ENCODE peak calls at places on chromosomes 4 and X, in six cellular contexts. W is A549, D is HepG2, B is upper lobe of left lung, A is GM12878, E is K562. T is an unnamed sample.

GRCh38 chr4:148954011-148954749 is 512.0 kb upstream of the NR3C2 start:
- ATAC-seq in E (no peak), W (no peak), D (no peak), B (no peak), A (no peak), T (no peak)

GRCh38 chr4:141131738-141132688 is 1.3 kb downstream of the RNF150 start:
- ATAC-seq in D (peak), W (peak), E (no peak), A (peak), B (peak), T (peak)

GRCh38 chr4:38488891-38489861 is 174.8 kb upstream of the KLF3 start:
- ATAC-seq in D (no peak), B (no peak), W (no peak), A (no peak), E (peak), T (peak)

GRCh38 chr4:96455045-96455720 is 615.3 kb downstream of the PDHA2 start:
- ATAC-seq in A (no peak), D (no peak), W (no peak), E (no peak), B (peak), T (no peak)

GRCh38 chrX:19063030-19063429 is 59.2 kb downstream of the ADGRG2 start:
- ATAC-seq in W (peak), A (peak), E (no peak), B (peak), D (no peak), T (no peak)

GRCh38 chrX:139106111-139106510 is 394.6 kb upstream of the FGF13 start:
- ATAC-seq in D (no peak), A (no peak), E (no peak), W (no peak), B (no peak), T (no peak)

GRCh38 chrX:23797371-23798128 is 14.6 kb downstream of the SAT1 start:
- ATAC-seq in E (peak), W (no peak), B (no peak), A (no peak), D (no peak), T (no peak)

GRCh38 chrX:43693602-43694406 is 37.7 kb downstream of the MAOA start:
- ATAC-seq in W (peak), B (no peak), E (no peak), A (no peak), D (peak), T (no peak)

GRCh38 chrX:150257348-150258175 is 105.6 kb upstream of the MAMLD1 start:
- ATAC-seq in D (no peak), E (no peak), W (no peak), B (no peak), A (no peak), T (no peak)

GRCh38 chr4:112516076-112516385 is at the start of gene NEUROG2:
- ATAC-seq in A (peak), B (no peak), E (no peak), D (no peak), W (no peak), T (no peak)

GRCh38 chr4:185682236-185682635 is 129.8 kb downstream of the SORBS2 start:
- ATAC-seq in E (no peak), B (no peak), W (no peak), D (no peak), A (no peak), T (no peak)

GRCh38 chr4:15906024-15906443 is 32.5 kb downstream of the FGFBP1 start:
- ATAC-seq in W (peak), B (peak), A (no peak), D (no peak), E (peak), T (no peak)

GRCh38 chr4:170872794-170873193 is 783.0 kb upstream of the AADAT start:
- ATAC-seq in E (no peak), W (no peak), D (no peak), B (no peak), A (no peak), T (no peak)
- TF ChIP-seq EP300 in E (no peak), W (no peak), D (no peak), B (no peak), A (no peak), T (no peak)

DNA sequence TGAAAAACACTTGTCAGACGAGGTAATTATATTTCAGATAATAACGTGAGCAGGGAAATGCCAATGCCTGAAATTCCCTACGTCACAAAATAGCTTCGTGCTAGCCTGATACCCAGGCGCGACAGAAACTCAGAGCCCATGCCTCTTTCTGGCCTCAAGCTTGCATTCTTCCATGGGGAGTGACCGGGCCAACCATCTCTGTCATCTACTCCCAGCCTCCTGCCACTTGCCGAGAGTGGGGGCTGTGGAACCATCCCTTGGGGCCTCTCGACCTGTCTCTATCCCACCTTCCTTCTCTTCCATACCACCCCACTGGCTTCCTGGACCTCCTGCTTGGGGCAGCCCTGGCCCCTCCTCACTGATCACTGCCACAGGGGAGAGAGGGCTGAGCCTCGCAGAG is 34.5 kb upstream of the CDKN2AIP start:
- ATAC-seq in D (peak), W (no peak), E (no peak), A (no peak), B (no peak), T (no peak)
- TF ChIP-seq EP300 in D (no peak), W (no peak), E (no peak), A (no peak), B (no peak), T (no peak)

GRCh38 chr4:102169345-102169744 is 175.9 kb downstream of the SLC39A8 start:
- ATAC-seq in A (no peak), B (no peak), W (no peak), D (no peak), E (no peak), T (no peak)
- TF ChIP-seq EP300 in A (no peak), B (no peak), W (no peak), D (no peak), E (no peak), T (no peak)

DNA sequence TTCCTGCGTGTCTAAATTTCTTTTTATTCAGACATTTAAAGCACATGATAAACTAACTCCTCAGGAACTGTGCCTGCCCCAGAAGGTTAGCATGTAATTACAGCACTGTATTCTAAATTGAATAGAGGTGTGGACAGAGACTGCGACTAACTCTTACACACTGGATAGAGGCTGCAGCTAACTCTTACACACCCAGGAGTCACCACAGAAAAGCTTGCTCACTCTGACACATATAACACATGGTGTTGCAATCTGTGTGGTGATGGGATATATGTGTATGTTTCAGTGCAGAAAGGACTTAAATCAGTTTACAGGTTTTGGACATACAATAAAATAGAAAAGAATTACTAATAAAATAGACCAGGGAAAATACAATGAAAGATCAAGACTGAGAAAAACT is 41.5 kb downstream of the SMAD1 start:
- ATAC-seq in D (no peak), E (no peak), B (no peak), W (no peak), A (no peak), T (no peak)
- TF ChIP-seq EP300 in D (no peak), E (no peak), B (no peak), W (no peak), A (no peak), T (no peak)

GRCh38 chr4:8101213-8101781 is 57.3 kb downstream of the ABLIM2 start:
- ATAC-seq in D (no peak), A (no peak), W (peak), B (peak), E (no peak), T (peak)
- TF ChIP-seq EP300 in D (no peak), A (no peak), W (peak), B (peak), E (no peak), T (no peak)

DNA sequence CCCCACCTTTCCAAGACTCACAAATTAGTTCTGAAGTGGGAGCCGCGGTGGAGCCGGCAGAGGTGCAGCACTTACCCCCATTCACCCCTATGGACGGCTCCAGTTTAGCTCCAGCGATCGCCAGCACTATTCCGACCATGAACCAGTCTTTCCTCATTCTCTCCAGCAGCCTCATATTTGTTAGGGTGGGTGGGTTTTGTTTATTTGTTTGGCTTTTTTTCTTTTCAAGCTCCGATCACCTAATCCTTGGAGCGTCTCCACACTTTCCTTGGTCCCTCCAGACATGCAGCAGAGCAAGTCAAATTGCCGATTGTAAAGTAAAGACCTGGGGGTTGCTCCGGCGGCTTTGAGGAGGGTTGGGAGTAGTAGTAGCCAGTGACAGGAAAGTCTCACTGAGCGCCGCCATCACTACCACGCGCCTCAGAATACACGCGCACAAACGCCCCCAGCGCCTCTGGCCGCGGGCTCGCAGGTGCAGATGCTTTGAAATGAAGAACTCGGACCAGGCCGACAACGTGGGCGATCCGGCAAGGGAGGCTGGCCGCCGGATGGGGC is at the start of gene SLC10A7:
- ATAC-seq in A (peak), D (peak), B (peak), W (peak), E (peak), T (peak)
- TF ChIP-seq EP300 in A (no peak), D (no peak), B (no peak), W (no peak), E (no peak), T (no peak)

GRCh38 chrX:111259559-111259958 is 10.7 kb downstream of the CAPN6 start:
- ATAC-seq in A (no peak), E (no peak), B (no peak), D (no peak), W (no peak), T (no peak)

GRCh38 chrX:111254896-111255693 is 15.2 kb downstream of the CAPN6 start:
- ATAC-seq in W (no peak), D (no peak), E (no peak), A (no peak), B (no peak), T (no peak)
- TF ChIP-seq EP300 in W (no peak), D (no peak), E (no peak), A (no peak), B (no peak), T (no peak)

DNA sequence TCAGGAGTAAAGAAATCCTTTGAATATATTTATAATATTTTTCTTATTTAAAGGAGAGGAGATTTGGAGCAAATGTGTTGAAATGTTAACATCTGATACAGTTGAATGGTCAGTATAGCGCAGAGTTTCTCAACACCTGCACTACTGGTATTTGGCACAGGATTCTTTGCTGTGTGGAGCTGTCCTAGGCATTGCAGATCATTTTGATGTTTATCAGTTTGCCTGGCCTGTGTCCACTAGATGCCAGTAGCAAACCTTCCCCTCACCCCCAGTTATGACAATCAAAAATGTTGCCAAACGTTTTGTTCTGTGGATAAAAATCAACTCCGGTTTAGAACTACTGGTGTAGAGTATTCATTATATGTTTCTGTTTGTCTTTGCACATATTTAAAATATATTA is 765.3 kb upstream of the SLIT2 start:
- ATAC-seq in A (no peak), D (no peak), E (no peak), B (no peak), W (no peak), T (no peak)
- TF ChIP-seq EP300 in A (no peak), D (no peak), E (no peak), B (no peak), W (no peak), T (no peak)

DNA sequence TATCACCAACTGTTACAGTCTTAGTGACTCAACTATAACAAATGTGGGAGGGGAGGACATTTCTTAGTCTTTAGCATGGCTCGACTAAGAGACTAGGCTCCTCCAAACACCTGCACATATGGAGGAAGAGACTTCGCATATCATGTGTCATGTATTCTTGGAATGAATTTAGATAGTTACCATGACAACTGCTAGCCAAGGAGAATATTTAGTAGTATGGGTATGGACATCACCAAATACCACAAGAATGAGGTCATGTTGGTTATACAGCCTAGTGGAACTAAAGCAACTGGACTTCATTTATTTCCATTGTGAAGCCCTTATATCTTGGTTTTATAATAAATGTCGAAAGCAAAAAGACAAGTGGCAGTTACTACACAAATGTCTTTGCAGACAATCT is 512.3 kb downstream of the CFAP47 start:
- ATAC-seq in E (no peak), D (no peak), W (no peak), B (no peak), A (no peak), T (no peak)
- TF ChIP-seq EP300 in E (no peak), D (no peak), W (no peak), B (no peak), A (no peak), T (no peak)

DNA sequence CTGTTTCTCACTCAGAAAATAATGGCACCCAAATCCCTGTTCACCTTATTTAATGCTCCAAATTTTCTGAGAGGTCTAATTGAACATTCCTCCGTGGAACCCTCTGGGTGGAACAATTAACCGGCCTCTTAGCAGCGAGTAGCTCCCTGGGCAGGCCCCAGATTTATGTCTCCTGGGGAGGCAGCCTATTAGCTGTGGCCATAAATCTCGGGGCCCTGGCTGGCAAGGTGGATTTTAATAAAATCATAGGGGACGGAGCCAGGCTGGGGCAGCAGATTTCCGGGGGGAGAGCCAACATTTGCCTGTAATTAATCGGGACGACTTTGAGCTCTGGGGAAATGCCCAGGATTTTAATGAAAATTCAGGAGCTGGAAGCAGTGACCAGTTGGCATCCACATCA is 49.1 kb upstream of the MSX1 start:
- ATAC-seq in B (no peak), A (no peak), D (no peak), E (no peak), W (no peak), T (no peak)
- TF ChIP-seq EP300 in B (no peak), A (no peak), D (no peak), E (no peak), W (no peak), T (no peak)

T was measured in gastroesophageal sphincter.